ENCODE peak calls at places on chromosomes 12 and 14, in six cellular contexts. X, U, F, S, B and J are unnamed samples. For H3K36me3, the result is how much of the 10 kb centered on the place peaks cover.

GRCh38 chr14:60327447-60328331 is 78.7 kb downstream of the PPM1A start:
- DNase-seq in B (no peak), S (peak), X (peak), U (no peak), F (peak), J (peak)

GRCh38 chr14:20468773-20469241 is 399 bp upstream of the PNP start:
- DNase-seq in F (no peak), X (no peak), U (no peak), B (no peak), S (no peak), J (no peak)

GRCh38 chr12:7588703-7589329 is 76.9 kb downstream of the APOBEC1 start:
- DNase-seq in F (no peak), S (peak), X (peak), U (no peak), B (no peak), J (no peak)

GRCh38 chr14:92568621-92569479 is 55.3 kb downstream of the RIN3 start:
- DNase-seq in F (peak), B (no peak), X (no peak), U (no peak), S (no peak), J (peak)

GRCh38 chr14:73223049-73223448 is 14.3 kb upstream of the PAPLN start:
- DNase-seq in S (peak), B (no peak), U (no peak), F (no peak), X (no peak), J (no peak)

GRCh38 chr12:111067498-111067897 is 147.1 kb upstream of the MYL2 start:
- DNase-seq in X (no peak), B (no peak), S (no peak), U (no peak), F (no peak), J (no peak)

GRCh38 chr12:10214131-10214876 is 1.6 kb downstream of the GABARAPL1 start:
- DNase-seq in F (no peak), X (no peak), S (no peak), B (no peak), U (no peak), J (no peak)

GRCh38 chr14:89956294-89957009 is 725 bp downstream of the TDP1 start:
- DNase-seq in S (peak), B (peak), F (peak), U (peak), X (peak), J (peak)

GRCh38 chr14:69069020-69069421 is 83.9 kb downstream of the DCAF5 start:
- DNase-seq in B (no peak), X (no peak), F (no peak), S (no peak), U (no peak), J (no peak)

GRCh38 chr12:27462851-27463250 is 16.3 kb downstream of the SMCO2 start:
- DNase-seq in X (no peak), F (no peak), B (no peak), U (no peak), S (no peak), J (peak)

GRCh38 chr14:103207038-103207403 is 83.8 kb downstream of the TNFAIP2 start:
- DNase-seq in U (peak), F (peak), X (peak), B (peak), S (no peak), J (peak)

GRCh38 chr14:55084648-55085441 is 33.4 kb downstream of the MAPK1IP1L start:
- DNase-seq in S (no peak), F (no peak), U (no peak), B (no peak), X (no peak), J (no peak)

GRCh38 chr12:120588948-120589930 is 8.0 kb upstream of the POP5 start:
- DNase-seq in B (no peak), S (no peak), X (no peak), U (peak), F (peak), J (peak)

GRCh38 chr12:6267007-6267721 is 43.3 kb upstream of the PLEKHG6 start:
- DNase-seq in U (no peak), B (peak), X (no peak), S (no peak), F (no peak), J (no peak)

GRCh38 chr14:51711505-51711904 is 59.8 kb downstream of the FRMD6 start:
- DNase-seq in B (no peak), F (no peak), X (no peak), S (no peak), U (no peak), J (no peak)

GRCh38 chr12:32110942-32111341 is 4.3 kb downstream of the BICD1 start:
- DNase-seq in F (no peak), S (no peak), U (no peak), X (no peak), B (no peak), J (no peak)

GRCh38 chr12:3000548-3001275 is 41.5 kb downstream of the TEAD4 start:
- DNase-seq in U (no peak), S (peak), F (no peak), X (peak), B (no peak), J (no peak)

GRCh38 chr12:86230516-86231146 is 25.6 kb downstream of the MGAT4C start:
- DNase-seq in S (no peak), B (no peak), U (no peak), F (no peak), X (no peak), J (no peak)

GRCh38 chr12:120761581-120761980 is 36.0 kb downstream of the ACADS start:
- DNase-seq in S (no peak), U (no peak), X (no peak), B (no peak), F (no peak), J (no peak)

GRCh38 chr12:96078281-96078761 is 42.9 kb upstream of the LTA4H start:
- DNase-seq in F (peak), X (no peak), U (peak), B (peak), S (no peak), J (peak)

GRCh38 chr14:67187826-67188225 is 1.4 kb upstream of the GARIN2 start:
- DNase-seq in X (no peak), B (no peak), F (no peak), S (peak), U (no peak), J (no peak)

GRCh38 chr12:98275131-98275475 is 240.3 kb upstream of the TMPO start:
- DNase-seq in X (no peak), U (no peak), S (no peak), B (no peak), F (no peak), J (no peak)

GRCh38 chr14:30006695-30007094 is 79.0 kb upstream of the PRKD1 start:
- DNase-seq in S (no peak), X (no peak), B (no peak), F (no peak), U (no peak), J (no peak)

GRCh38 chr12:107236824-107237467 is 143.6 kb upstream of the CRY1 start:
- DNase-seq in U (no peak), X (no peak), B (no peak), F (no peak), S (no peak), J (no peak)

GRCh38 chr12:13976028-13976584 is 5.3 kb downstream of the GRIN2B start:
- DNase-seq in X (no peak), S (no peak), U (no peak), F (no peak), B (no peak), J (no peak)

GRCh38 chr12:1925125-1925963 is 6.9 kb upstream of the CACNA2D4 start:
- DNase-seq in S (peak), X (peak), B (no peak), F (no peak), U (peak), J (no peak)

DNA sequence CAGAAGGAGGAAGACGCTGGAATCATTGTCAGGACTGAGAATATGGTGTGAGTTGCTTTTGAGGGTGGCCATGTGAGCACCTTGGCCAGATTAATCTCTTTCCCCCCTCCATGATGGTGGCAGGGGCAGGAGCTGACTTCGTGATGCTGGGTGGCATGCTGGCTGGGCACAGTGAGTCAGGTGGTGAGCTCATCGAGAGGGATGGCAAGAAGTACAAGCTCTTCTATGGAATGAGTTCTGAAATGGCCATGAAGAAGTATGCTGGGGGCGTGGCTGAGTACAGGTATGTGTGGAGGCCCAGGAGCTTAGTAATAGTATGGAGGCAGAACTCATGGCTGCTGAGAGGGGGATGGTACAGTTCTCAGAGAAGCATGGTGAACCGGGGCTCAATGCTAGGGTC is 4.3 kb downstream of the TINF2 start:
- DNase-seq in U (peak), X (no peak), S (no peak), F (no peak), B (no peak), J (no peak)
- H3K36me3 ChIP-seq in U (half or more), X (under half), S (half or more), F (under half), B (under half), J (half or more)

DNA sequence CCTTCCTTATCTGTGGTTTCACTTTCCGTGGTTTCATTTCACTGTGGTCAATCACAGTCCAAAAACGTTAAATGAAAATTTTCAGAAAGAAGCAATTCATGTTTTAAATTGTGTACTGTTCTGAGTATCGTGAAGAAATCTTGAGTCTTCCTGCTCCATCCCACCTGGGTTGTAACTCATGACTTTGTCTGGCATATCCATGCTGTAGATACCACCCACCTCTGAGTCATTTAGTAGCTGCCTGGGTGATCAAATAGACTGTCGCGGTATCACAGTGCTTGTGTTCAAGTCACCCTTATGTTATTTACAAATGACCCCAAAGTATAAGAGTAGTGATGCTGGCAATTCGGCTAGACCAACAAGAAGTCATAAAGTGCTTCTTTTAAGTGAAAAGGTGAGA is 521.2 kb downstream of the AACS start:
- DNase-seq in S (no peak), U (no peak), X (no peak), B (no peak), F (no peak), J (no peak)
- H3K36me3 ChIP-seq in S (under half), U (under half), X (under half), B (under half), F (under half), J (under half)

GRCh38 chr14:74476607-74477006 is 16.5 kb downstream of the NPC2 start:
- DNase-seq in F (no peak), S (no peak), U (no peak), B (no peak), X (no peak), J (no peak)

GRCh38 chr14:74475678-74476077 is 17.4 kb downstream of the NPC2 start:
- DNase-seq in F (no peak), S (no peak), U (no peak), B (no peak), X (no peak), J (no peak)

GRCh38 chr14:74476107-74476506 is 17.0 kb downstream of the NPC2 start:
- DNase-seq in S (no peak), U (no peak), X (no peak), F (no peak), B (no peak), J (no peak)

GRCh38 chr14:74480051-74480450 is 13.1 kb downstream of the NPC2 start:
- DNase-seq in B (no peak), X (no peak), U (no peak), F (no peak), S (no peak), J (no peak)

GRCh38 chr14:74478996-74479635 is 14.0 kb downstream of the NPC2 start:
- DNase-seq in F (no peak), S (no peak), U (no peak), X (no peak), B (no peak), J (no peak)
- H3K36me3 ChIP-seq in F (under half), S (under half), U (half or more), X (under half), B (under half), J (half or more)

GRCh38 chr12:53302903-53303302 is 3.4 kb downstream of the MYG1 start:
- DNase-seq in S (no peak), X (no peak), B (no peak), U (no peak), F (peak), J (no peak)
- H3K36me3 ChIP-seq in S (under half), X (under half), B (under half), U (half or more), F (under half), J (half or more)

GRCh38 chr12:21483531-21483930 is 17.9 kb downstream of the RECQL start:
- DNase-seq in U (no peak), S (no peak), X (no peak), F (no peak), B (no peak), J (no peak)
- H3K36me3 ChIP-seq in U (half or more), S (under half), X (under half), F (under half), B (under half), J (half or more)

DNA sequence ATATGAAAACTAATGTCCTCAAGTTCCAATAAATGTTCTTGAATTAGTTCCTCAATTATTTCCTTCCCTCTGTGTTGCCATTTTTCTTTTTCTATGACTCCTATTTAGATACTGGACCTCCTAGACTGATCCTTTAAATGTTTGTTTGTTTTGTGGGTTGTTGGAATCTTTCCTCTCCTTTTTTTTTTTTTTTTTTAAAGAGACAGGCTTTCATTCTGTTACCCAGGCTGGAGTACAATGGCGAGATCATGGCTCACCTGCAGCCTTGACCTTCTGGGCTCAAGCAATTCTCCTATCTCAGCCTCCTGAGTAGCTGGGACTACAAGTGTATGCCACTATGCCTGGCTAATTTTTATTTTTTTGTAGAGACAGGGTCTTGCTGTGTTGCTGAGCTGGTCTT is 9.6 kb downstream of the PRKAG1 start:
- DNase-seq in F (no peak), B (no peak), X (no peak), U (no peak), S (no peak), J (no peak)
- H3K36me3 ChIP-seq in F (under half), B (under half), X (under half), U (half or more), S (under half), J (half or more)

GRCh38 chr12:68821357-68822188 is 13.6 kb downstream of the MDM2 start:
- DNase-seq in S (no peak), U (no peak), X (no peak), F (no peak), B (no peak), J (no peak)
- H3K36me3 ChIP-seq in S (half or more), U (half or more), X (half or more), F (under half), B (under half), J (half or more)

GRCh38 chr12:123690191-123690840 is 19.4 kb downstream of the TCTN2 start:
- DNase-seq in B (no peak), U (no peak), F (no peak), X (no peak), S (no peak), J (no peak)
- H3K36me3 ChIP-seq in B (under half), U (half or more), F (under half), X (under half), S (under half), J (under half)

GRCh38 chr12:48832321-48833060 is 14.2 kb downstream of the CACNB3 start:
- DNase-seq in S (no peak), F (no peak), U (no peak), B (no peak), X (no peak), J (no peak)

DNA sequence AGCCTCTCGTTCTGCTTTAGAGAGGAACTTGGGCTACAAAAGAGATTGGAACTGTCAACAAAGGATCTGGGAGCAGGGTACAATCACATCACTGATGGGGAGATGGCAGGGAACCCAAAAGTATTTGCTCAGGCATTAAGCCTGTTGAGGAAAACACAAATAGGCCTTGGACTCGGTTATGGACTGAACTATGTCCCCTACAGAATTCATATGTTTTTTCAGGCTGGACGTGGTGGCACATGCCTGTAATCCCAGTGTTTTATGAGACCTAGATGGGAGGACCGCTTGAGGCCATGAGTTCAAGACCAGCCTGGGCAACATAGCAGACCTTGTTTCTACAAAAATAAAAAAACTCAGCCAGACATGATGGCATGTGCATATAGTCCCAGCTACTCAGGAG is 13.9 kb downstream of the DDX23 start:
- DNase-seq in F (no peak), X (no peak), U (no peak), S (no peak), B (no peak), J (no peak)
- H3K36me3 ChIP-seq in F (under half), X (half or more), U (half or more), S (under half), B (under half), J (half or more)

DNA sequence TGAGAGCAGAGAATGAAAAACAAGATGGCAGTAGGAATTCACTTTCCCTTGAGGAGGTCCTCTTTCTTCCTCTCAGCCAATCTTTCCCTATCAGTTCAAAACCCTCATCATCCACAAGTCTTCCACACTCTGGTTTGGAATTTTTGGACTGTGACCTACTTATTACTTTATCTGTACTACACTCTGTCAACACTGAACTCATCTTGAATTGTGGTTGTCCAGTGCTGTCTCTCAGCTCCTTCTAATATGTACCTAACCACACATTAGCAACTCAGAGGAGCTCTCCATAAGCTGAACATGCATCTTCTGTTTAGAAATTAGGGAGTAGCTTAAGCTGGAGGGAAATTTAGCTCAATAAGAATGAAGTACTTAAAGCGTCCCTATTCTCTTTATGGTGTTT is 34.9 kb downstream of the SLC38A1 start:
- DNase-seq in U (no peak), S (no peak), B (no peak), X (no peak), F (no peak), J (no peak)
- H3K36me3 ChIP-seq in U (under half), S (half or more), B (under half), X (under half), F (under half), J (under half)